ENCODE peak calls at places on chromosomes 13 and 19, in seven cellular contexts. One of them, this sample, is unnamed.

GRCh38 chr13:22082437-22083100 is 411.7 kb downstream of the FGF9 start:
- DNase-seq in SK-N-SH: no peak
- DNase-seq in omental fat pad: no peak
- DNase-seq in AG04450: no peak
- DNase-seq in BJ: no peak
- DNase-seq in upper lobe of left lung: no peak
- DNase-seq in HCT116: no peak
- DNase-seq in this sample: no peak

GRCh38 chr19:51345076-51345620 is 3.2 kb upstream of the VSIG10L start:
- DNase-seq in SK-N-SH: no peak
- DNase-seq in omental fat pad: no peak
- DNase-seq in AG04450: no peak
- DNase-seq in BJ: no peak
- DNase-seq in upper lobe of left lung: peak; percentile 72
- DNase-seq in HCT116: no peak
- DNase-seq in this sample: no peak

GRCh38 chr19:15701757-15702589 is 25.9 kb upstream of the OR10H2 start:
- DNase-seq in SK-N-SH: no peak
- DNase-seq in omental fat pad: no peak
- DNase-seq in AG04450: no peak
- DNase-seq in BJ: no peak
- DNase-seq in upper lobe of left lung: no peak
- DNase-seq in HCT116: no peak
- DNase-seq in this sample: no peak

GRCh38 chr13:112249644-112250610 is 126.2 kb upstream of the SPACA7 start:
- DNase-seq in SK-N-SH: no peak
- DNase-seq in omental fat pad: no peak
- DNase-seq in AG04450: no peak
- DNase-seq in BJ: no peak
- DNase-seq in upper lobe of left lung: peak; percentile 52
- DNase-seq in HCT116: no peak
- DNase-seq in this sample: no peak

GRCh38 chr13:113886561-113887112 is 22.8 kb upstream of the GAS6 start:
- DNase-seq in SK-N-SH: no peak
- DNase-seq in omental fat pad: no peak
- DNase-seq in AG04450: no peak
- DNase-seq in BJ: no peak
- DNase-seq in upper lobe of left lung: no peak
- DNase-seq in HCT116: no peak
- DNase-seq in this sample: no peak

GRCh38 chr13:74197686-74198085 is 63.5 kb upstream of the KLF12 start:
- DNase-seq in SK-N-SH: no peak
- DNase-seq in omental fat pad: no peak
- DNase-seq in AG04450: no peak
- DNase-seq in BJ: no peak
- DNase-seq in upper lobe of left lung: no peak
- DNase-seq in HCT116: no peak
- DNase-seq in this sample: no peak

GRCh38 chr19:46297700-46298476 is 1.0 kb downstream of the HIF3A start:
- DNase-seq in SK-N-SH: peak; percentile 55
- DNase-seq in omental fat pad: no peak
- DNase-seq in AG04450: no peak
- DNase-seq in BJ: no peak
- DNase-seq in upper lobe of left lung: peak; percentile 87
- DNase-seq in HCT116: no peak
- DNase-seq in this sample: no peak

GRCh38 chr13:110394371-110394841 is 87.3 kb downstream of the COL4A2 start:
- DNase-seq in SK-N-SH: no peak
- DNase-seq in omental fat pad: no peak
- DNase-seq in AG04450: no peak
- DNase-seq in BJ: no peak
- DNase-seq in upper lobe of left lung: no peak
- DNase-seq in HCT116: no peak
- DNase-seq in this sample: no peak

GRCh38 chr13:48532146-48532472 is 771 bp downstream of the RCBTB2 start:
- DNase-seq in SK-N-SH: no peak
- DNase-seq in omental fat pad: no peak
- DNase-seq in AG04450: peak; percentile 13
- DNase-seq in BJ: peak; percentile 7
- DNase-seq in upper lobe of left lung: no peak
- DNase-seq in HCT116: no peak
- DNase-seq in this sample: peak; percentile 15

GRCh38 chr19:35204799-35205732 is 23.5 kb downstream of the FAM187B start:
- DNase-seq in SK-N-SH: no peak
- DNase-seq in omental fat pad: no peak
- DNase-seq in AG04450: no peak
- DNase-seq in BJ: no peak
- DNase-seq in upper lobe of left lung: no peak
- DNase-seq in HCT116: no peak
- DNase-seq in this sample: no peak

GRCh38 chr19:35751839-35752745 is 3.7 kb downstream of the LIN37 start:
- DNase-seq in SK-N-SH: no peak
- DNase-seq in omental fat pad: no peak
- DNase-seq in AG04450: no peak
- DNase-seq in BJ: no peak
- DNase-seq in upper lobe of left lung: peak; percentile 58
- DNase-seq in HCT116: no peak
- DNase-seq in this sample: no peak

GRCh38 chr19:17026706-17027427 is at the start of gene CPAMD8:
- DNase-seq in SK-N-SH: peak; percentile 59
- DNase-seq in omental fat pad: no peak
- DNase-seq in AG04450: no peak
- DNase-seq in BJ: no peak
- DNase-seq in upper lobe of left lung: peak; percentile 84
- DNase-seq in HCT116: no peak
- DNase-seq in this sample: no peak

DNA sequence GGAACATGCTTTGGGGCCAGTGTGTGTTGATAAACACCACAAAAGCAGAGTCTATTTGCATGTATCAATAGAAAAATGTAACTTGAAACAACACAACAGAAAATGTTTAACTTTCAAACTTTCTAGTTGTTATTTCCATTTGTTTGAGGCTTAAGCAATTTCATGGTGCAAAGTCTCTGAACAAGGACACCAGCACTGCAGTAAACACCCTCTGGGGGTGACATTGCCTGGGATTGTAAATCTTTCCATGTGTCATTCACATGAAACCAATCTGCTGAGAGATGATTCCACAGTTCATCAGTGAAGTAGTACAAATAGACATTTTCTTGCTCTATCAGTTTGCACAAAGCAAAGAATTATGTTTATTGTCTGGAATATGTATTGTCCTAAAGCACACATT is 124.5 kb downstream of the ITGBL1 start:
- DNase-seq in SK-N-SH: no peak
- DNase-seq in omental fat pad: no peak
- DNase-seq in AG04450: no peak
- DNase-seq in BJ: no peak
- DNase-seq in upper lobe of left lung: no peak
- DNase-seq in HCT116: no peak
- DNase-seq in this sample: no peak
- TF ChIP-seq CTCF in SK-N-SH: no peak
- TF ChIP-seq CTCF in omental fat pad: no peak
- TF ChIP-seq CTCF in AG04450: no peak
- TF ChIP-seq CTCF in BJ: no peak
- TF ChIP-seq CTCF in upper lobe of left lung: no peak
- TF ChIP-seq CTCF in HCT116: no peak
- TF ChIP-seq CTCF in this sample: no peak

DNA sequence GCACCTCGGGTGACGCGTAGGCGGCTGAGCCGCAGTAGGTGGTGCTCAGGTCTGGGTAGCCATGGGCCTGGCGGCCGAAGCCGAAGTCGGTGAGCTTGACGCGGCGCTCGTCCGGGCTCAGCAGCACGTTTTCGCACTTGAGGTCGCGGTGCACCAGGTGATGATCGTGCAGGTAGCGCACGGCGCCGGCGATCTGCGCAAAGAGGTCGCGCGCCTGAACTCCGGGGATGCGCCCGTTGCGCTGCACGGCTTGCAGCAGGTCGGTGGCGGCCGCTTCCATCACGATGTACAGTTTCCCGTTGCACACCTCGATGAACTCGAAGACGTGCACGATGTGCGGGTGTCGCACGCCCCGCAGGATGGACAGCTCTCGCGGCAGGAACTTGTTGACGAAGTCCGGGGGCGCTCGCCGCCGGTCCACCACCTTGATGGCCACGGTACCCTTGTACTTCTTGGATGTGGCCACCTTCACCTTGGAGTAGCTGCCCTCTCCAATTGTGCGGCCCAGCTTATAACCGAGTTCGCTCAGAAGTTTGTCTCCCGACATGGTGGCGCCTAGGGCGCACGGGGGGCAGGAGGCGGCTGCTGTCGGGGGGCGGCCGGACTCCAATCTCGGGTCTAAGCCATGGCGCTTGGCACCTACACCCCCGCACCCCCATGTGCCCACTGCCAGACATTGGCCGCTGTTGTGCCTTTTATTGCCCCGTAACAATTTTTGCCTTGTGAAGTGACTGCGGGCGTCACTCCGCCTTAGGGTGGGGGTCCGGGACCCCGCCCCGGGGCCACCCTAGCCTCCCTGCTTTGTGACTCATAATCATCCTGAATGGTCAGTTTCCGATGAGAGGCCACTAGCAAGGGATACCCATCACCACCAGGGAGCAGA is at the start of gene TSSK6:
- DNase-seq in SK-N-SH: no peak
- DNase-seq in omental fat pad: no peak
- DNase-seq in AG04450: no peak
- DNase-seq in BJ: no peak
- DNase-seq in upper lobe of left lung: peak; percentile 86
- DNase-seq in HCT116: no peak
- DNase-seq in this sample: no peak
- TF ChIP-seq CTCF in SK-N-SH: no peak
- TF ChIP-seq CTCF in omental fat pad: no peak
- TF ChIP-seq CTCF in AG04450: peak; percentile 30
- TF ChIP-seq CTCF in BJ: peak; percentile 23
- TF ChIP-seq CTCF in upper lobe of left lung: no peak
- TF ChIP-seq CTCF in HCT116: peak; percentile 33
- TF ChIP-seq CTCF in this sample: peak; percentile 8

DNA sequence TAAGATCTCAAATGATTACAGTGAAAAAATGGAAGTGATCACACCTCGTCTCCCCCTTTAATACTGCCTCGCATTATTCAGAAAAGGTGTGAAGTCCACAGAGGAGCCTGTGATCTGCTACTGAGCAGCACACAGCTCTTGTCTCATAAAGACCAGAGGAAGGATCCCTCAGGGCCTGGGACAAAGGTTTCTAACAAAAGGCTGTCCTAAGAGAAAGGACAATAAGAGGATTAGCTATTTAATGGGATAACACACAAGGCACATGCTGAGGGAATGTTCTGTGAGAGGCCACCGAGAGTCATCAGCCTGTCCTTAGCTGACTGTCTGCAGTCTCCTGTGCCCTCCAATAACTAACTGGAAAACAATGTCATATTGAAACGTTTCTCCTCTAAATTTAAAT is 26.7 kb downstream of the EBPL start:
- DNase-seq in SK-N-SH: no peak
- DNase-seq in omental fat pad: no peak
- DNase-seq in AG04450: no peak
- DNase-seq in BJ: no peak
- DNase-seq in upper lobe of left lung: no peak
- DNase-seq in HCT116: no peak
- DNase-seq in this sample: no peak
- TF ChIP-seq CTCF in SK-N-SH: no peak
- TF ChIP-seq CTCF in omental fat pad: no peak
- TF ChIP-seq CTCF in AG04450: no peak
- TF ChIP-seq CTCF in BJ: no peak
- TF ChIP-seq CTCF in upper lobe of left lung: no peak
- TF ChIP-seq CTCF in HCT116: no peak
- TF ChIP-seq CTCF in this sample: no peak

GRCh38 chr13:109275848-109276247 is 510.5 kb downstream of the IRS2 start:
- DNase-seq in SK-N-SH: peak; percentile 17
- DNase-seq in omental fat pad: no peak
- DNase-seq in AG04450: no peak
- DNase-seq in BJ: no peak
- DNase-seq in upper lobe of left lung: no peak
- DNase-seq in HCT116: no peak
- DNase-seq in this sample: no peak
- TF ChIP-seq CTCF in SK-N-SH: peak; percentile 15
- TF ChIP-seq CTCF in omental fat pad: no peak
- TF ChIP-seq CTCF in AG04450: peak; percentile 31
- TF ChIP-seq CTCF in BJ: peak; percentile 15
- TF ChIP-seq CTCF in upper lobe of left lung: peak; percentile 18
- TF ChIP-seq CTCF in HCT116: peak; percentile 77
- TF ChIP-seq CTCF in this sample: no peak

GRCh38 chr19:42324655-42325307 is 654 bp upstream of the MEGF8 start:
- DNase-seq in SK-N-SH: no peak
- DNase-seq in omental fat pad: no peak
- DNase-seq in AG04450: no peak
- DNase-seq in BJ: no peak
- DNase-seq in upper lobe of left lung: peak; percentile 86
- DNase-seq in HCT116: no peak
- DNase-seq in this sample: no peak
- TF ChIP-seq CTCF in SK-N-SH: no peak
- TF ChIP-seq CTCF in omental fat pad: no peak
- TF ChIP-seq CTCF in AG04450: no peak
- TF ChIP-seq CTCF in BJ: no peak
- TF ChIP-seq CTCF in upper lobe of left lung: no peak
- TF ChIP-seq CTCF in HCT116: no peak
- TF ChIP-seq CTCF in this sample: no peak

DNA sequence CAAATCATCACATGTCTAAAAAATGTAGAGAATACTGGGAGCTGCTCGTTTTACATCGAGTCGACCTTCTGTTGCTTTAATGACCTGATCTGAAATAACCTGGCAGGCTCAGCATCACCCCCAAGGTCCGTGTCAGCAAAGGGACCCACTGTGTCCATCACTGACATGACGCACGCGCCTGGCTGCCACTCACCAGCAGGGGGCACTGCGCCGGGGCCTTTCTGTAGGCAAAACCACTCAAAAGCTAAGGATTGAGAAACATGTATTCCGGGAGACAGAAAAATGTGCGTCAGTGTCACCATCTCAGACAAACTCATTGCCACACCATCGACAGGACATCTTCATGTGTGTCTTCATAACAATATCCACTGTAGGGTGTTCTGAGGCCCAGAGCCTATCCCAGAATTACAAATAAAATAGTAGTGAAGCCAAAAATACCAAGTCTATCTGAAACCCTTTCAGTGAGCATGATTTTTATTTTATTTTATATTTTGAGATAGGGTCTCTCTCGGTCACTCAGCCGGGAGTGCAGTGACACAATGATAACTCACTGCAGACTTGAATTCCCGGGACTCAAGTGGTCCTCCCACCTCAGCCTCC is 130.3 kb upstream of the LSM14A start:
- DNase-seq in SK-N-SH: peak; percentile 71
- DNase-seq in omental fat pad: peak; percentile 60
- DNase-seq in AG04450: no peak
- DNase-seq in BJ: no peak
- DNase-seq in upper lobe of left lung: peak; percentile 95
- DNase-seq in HCT116: peak; percentile 46
- DNase-seq in this sample: no peak
- TF ChIP-seq CTCF in SK-N-SH: peak; percentile 85
- TF ChIP-seq CTCF in omental fat pad: peak; percentile 5
- TF ChIP-seq CTCF in AG04450: peak; percentile 91
- TF ChIP-seq CTCF in BJ: peak; percentile 93
- TF ChIP-seq CTCF in upper lobe of left lung: peak; percentile 77
- TF ChIP-seq CTCF in HCT116: peak; percentile 99
- TF ChIP-seq CTCF in this sample: peak; percentile 91